ENCODE peak calls at places on chromosomes 4 and X, in nine cellular contexts. H, C, Z, S, Q, E, J, V and L are unnamed samples.

GRCh38 chrX:69031971-69032391 is 133.3 kb downstream of the PJA1 start:
- DNase-seq in V (no peak), E (no peak), Z (no peak), J (no peak), S (no peak), Q (no peak), H (no peak), C (no peak), L (peak)

GRCh38 chr4:6047130-6047673 is 29.0 kb upstream of the C4orf50 start:
- DNase-seq in Q (no peak), S (no peak), C (no peak), Z (no peak), J (no peak), V (no peak), H (no peak), E (no peak), L (peak)

GRCh38 chrX:105975382-105975781 is 63.1 kb downstream of the SERPINA7 start:
- DNase-seq in Z (no peak), E (no peak), Q (no peak), S (peak), H (no peak), C (peak), V (no peak), J (no peak), L (peak)

GRCh38 chr4:101418055-101418454 is 70.7 kb upstream of the PPP3CA start:
- DNase-seq in V (peak), J (no peak), C (no peak), E (no peak), S (no peak), H (no peak), Q (no peak), Z (peak), L (no peak)

GRCh38 chrX:103847174-103847870 is 15.3 kb upstream of the RAB9B start:
- DNase-seq in C (no peak), Z (no peak), V (no peak), Q (peak), H (no peak), E (no peak), S (no peak), J (no peak), L (no peak)

GRCh38 chr4:118281611-118282442 is 71.0 kb downstream of the PRSS12 start:
- DNase-seq in J (no peak), H (no peak), Z (no peak), S (no peak), V (no peak), E (no peak), Q (peak), C (peak), L (peak)

GRCh38 chr4:60432911-60433310 is 767.2 kb upstream of the ADGRL3 start:
- DNase-seq in H (no peak), Q (no peak), Z (no peak), C (no peak), V (no peak), E (no peak), S (no peak), J (no peak), L (no peak)

GRCh38 chr4:94390804-94391410 is 48.3 kb upstream of the HPGDS start:
- DNase-seq in H (no peak), J (no peak), C (no peak), E (no peak), Q (peak), V (no peak), S (no peak), Z (no peak), L (no peak)

GRCh38 chr4:7863911-7864681 is 75.6 kb downstream of the AFAP1 start:
- DNase-seq in E (no peak), Z (no peak), V (no peak), S (no peak), C (no peak), H (no peak), J (no peak), Q (peak), L (no peak)

GRCh38 chr4:11611868-11612267 is 183.2 kb upstream of the HS3ST1 start:
- DNase-seq in E (no peak), C (no peak), V (no peak), Z (no peak), Q (no peak), J (no peak), S (no peak), H (no peak), L (no peak)

GRCh38 chr4:2731907-2732314 is 24.2 kb downstream of the TNIP2 start:
- DNase-seq in S (no peak), H (no peak), Z (no peak), E (no peak), C (no peak), J (no peak), V (no peak), Q (no peak), L (no peak)

GRCh38 chr4:570754-571153 is 5.3 kb downstream of the TMEM271 start:
- DNase-seq in Q (no peak), J (no peak), C (no peak), H (no peak), E (no peak), S (no peak), Z (no peak), V (no peak), L (no peak)

GRCh38 chrX:2498781-2499302 is 1.9 kb downstream of the DHRSX start:
- DNase-seq in Q (peak), S (no peak), C (peak), H (no peak), J (no peak), V (no peak), Z (no peak), E (no peak), L (peak)

GRCh38 chr4:5888222-5888701 is 4.6 kb downstream of the CRMP1 start:
- DNase-seq in Q (no peak), C (peak), Z (no peak), H (no peak), S (no peak), E (no peak), J (peak), V (no peak), L (no peak)

GRCh38 chrX:131068945-131069719 is 11.0 kb downstream of the ARHGAP36 start:
- DNase-seq in V (no peak), Q (peak), C (peak), S (no peak), Z (no peak), J (peak), H (peak), E (no peak), L (peak)

GRCh38 chr4:103645991-103646390 is 73.8 kb downstream of the TACR3 start:
- DNase-seq in H (no peak), C (no peak), E (no peak), V (no peak), S (no peak), Q (no peak), Z (no peak), J (no peak), L (no peak)

GRCh38 chr4:172666711-172667368 is 501.8 kb upstream of the GALNT7 start:
- DNase-seq in H (no peak), V (no peak), J (no peak), S (no peak), Q (peak), C (peak), E (no peak), Z (no peak), L (peak)

GRCh38 chr4:24321637-24322036 is 262.7 kb downstream of the DHX15 start:
- DNase-seq in H (no peak), J (no peak), S (no peak), Q (no peak), E (no peak), C (no peak), Z (no peak), V (no peak), L (no peak)

GRCh38 chr4:63619771-63620170 is 789.5 kb downstream of the TECRL start:
- DNase-seq in J (no peak), S (no peak), H (no peak), V (no peak), C (peak), E (no peak), Z (no peak), Q (no peak), L (no peak)

GRCh38 chrX:109632906-109633504 is 8.0 kb upstream of the KCNE5 start:
- DNase-seq in H (no peak), Z (no peak), E (no peak), J (no peak), V (no peak), C (peak), S (peak), Q (peak), L (no peak)

GRCh38 chrX:39652336-39652735 is 445.4 kb downstream of the BCOR start:
- DNase-seq in Z (peak), S (no peak), E (no peak), H (no peak), Q (peak), V (no peak), C (no peak), J (no peak), L (no peak)

GRCh38 chr4:75834772-75835154 is 67.5 kb downstream of the PPEF2 start:
- DNase-seq in J (no peak), S (peak), H (no peak), E (no peak), Q (no peak), C (no peak), Z (no peak), V (no peak), L (no peak)

GRCh38 chr4:154124539-154125255 is 335.8 kb upstream of the SFRP2 start:
- DNase-seq in S (peak), Z (no peak), Q (peak), E (no peak), H (no peak), J (no peak), C (no peak), V (no peak), L (peak)

GRCh38 chr4:136831553-136831952 is 700.7 kb downstream of the PCDH18 start:
- DNase-seq in Z (no peak), H (no peak), J (no peak), C (no peak), S (no peak), E (no peak), V (no peak), Q (no peak), L (no peak)

GRCh38 chrX:19462879-19463278 is 52.4 kb downstream of the MAP3K15 start:
- DNase-seq in E (no peak), C (no peak), Z (no peak), H (no peak), J (no peak), Q (no peak), V (no peak), S (no peak), L (no peak)